ENCODE peak calls at places on chromosomes 16 and 17, in six cellular contexts. T, R, N, L, G and Y are unnamed samples.
A peak's percentile ranks its signal among the peaks of the same experiment; 100 is the strongest.

GRCh38 chr17:83155128-83156081 is 76.0 kb downstream of the METRNL start:
- DNase-seq in G (peak; percentile 48), N (peak; percentile 83), R (no peak), T (no peak), L (no peak), Y (peak; percentile 1)

GRCh38 chr16:17101646-17102045 is 369.1 kb downstream of the XYLT1 start:
- DNase-seq in T (no peak), G (no peak), N (no peak), L (no peak), R (no peak), Y (peak; percentile 10)

GRCh38 chr17:81416612-81417011 is 21.4 kb downstream of the BAHCC1 start:
- DNase-seq in G (no peak), L (no peak), R (no peak), N (no peak), T (no peak), Y (no peak)

GRCh38 chr17:3992370-3992769 is 28.1 kb upstream of the ATP2A3 start:
- DNase-seq in N (no peak), L (no peak), G (no peak), T (no peak), R (no peak), Y (no peak)

GRCh38 chr17:58305626-58306025 is 23.0 kb downstream of the TSPOAP1 start:
- DNase-seq in T (peak; percentile 7), L (no peak), N (no peak), R (no peak), G (no peak), Y (no peak)

GRCh38 chr17:5446786-5447185 is 7.8 kb upstream of the C1QBP start:
- DNase-seq in N (no peak), R (no peak), G (no peak), L (no peak), T (no peak), Y (peak; percentile 95)

GRCh38 chr16:80741716-80742115 is 62.7 kb downstream of the CDYL2 start:
- DNase-seq in G (no peak), T (no peak), R (no peak), N (no peak), L (no peak), Y (no peak)

GRCh38 chr16:8099586-8099985 is 490.7 kb downstream of the TMEM114 start:
- DNase-seq in T (no peak), G (no peak), L (no peak), R (no peak), N (no peak), Y (no peak)

GRCh38 chr16:20647736-20648135 is 49.7 kb downstream of the ACSM1 start:
- DNase-seq in L (no peak), N (no peak), R (no peak), G (no peak), T (no peak), Y (no peak)

GRCh38 chr17:65064452-65065019 is 8.0 kb upstream of the GNA13 start:
- DNase-seq in G (no peak), R (no peak), N (peak; percentile 52), T (no peak), L (no peak), Y (no peak)

GRCh38 chr17:17940451-17940911 is 31.7 kb downstream of the TOM1L2 start:
- DNase-seq in G (no peak), T (no peak), R (no peak), L (no peak), N (peak; percentile 46), Y (no peak)

GRCh38 chr17:78736526-78737079 is 45.5 kb downstream of the CYTH1 start:
- DNase-seq in L (no peak), R (no peak), T (peak; percentile 84), N (no peak), G (no peak), Y (peak; percentile 67)